ENCODE peak calls at places on chromosome 7, in four cellular contexts. One of them, this sample, is unnamed.

GRCh38 chr7:76356823-76357222 is 2.0 kb downstream of the YWHAG start:
- DNase-seq in IMR-90: peak; percentile 61
- DNase-seq in SK-N-SH: peak; percentile 57
- DNase-seq in suprapubic skin: no peak
- DNase-seq in this sample: peak; percentile 40

GRCh38 chr7:5630670-5631069 is 150.8 kb downstream of the RNF216 start:
- DNase-seq in IMR-90: no peak
- DNase-seq in suprapubic skin: no peak
- DNase-seq in SK-N-SH: no peak
- DNase-seq in this sample: no peak

GRCh38 chr7:139016931-139017511 is 18.8 kb downstream of the ZC3HAV1L start:
- DNase-seq in suprapubic skin: no peak
- DNase-seq in IMR-90: peak; percentile 75
- DNase-seq in SK-N-SH: peak; percentile 88
- DNase-seq in this sample: peak; percentile 77

GRCh38 chr7:117283371-117283770 is 39.5 kb downstream of the WNT2 start:
- DNase-seq in suprapubic skin: no peak
- DNase-seq in IMR-90: peak; percentile 93
- DNase-seq in SK-N-SH: no peak
- DNase-seq in this sample: no peak

GRCh38 chr7:5702876-5703571 is 78.4 kb downstream of the RNF216 start:
- DNase-seq in suprapubic skin: no peak
- DNase-seq in IMR-90: peak; percentile 60
- DNase-seq in SK-N-SH: no peak
- DNase-seq in this sample: no peak

GRCh38 chr7:85095357-85095756 is 91.5 kb downstream of the SEMA3D start:
- DNase-seq in suprapubic skin: no peak
- DNase-seq in SK-N-SH: no peak
- DNase-seq in IMR-90: no peak
- DNase-seq in this sample: peak; percentile 13

GRCh38 chr7:34320926-34321609 is 336.9 kb upstream of the NPSR1 start:
- DNase-seq in IMR-90: peak; percentile 58
- DNase-seq in SK-N-SH: peak; percentile 78
- DNase-seq in suprapubic skin: no peak
- DNase-seq in this sample: peak; percentile 51

GRCh38 chr7:65269150-65269856 is 104.4 kb upstream of the ZNF92 start:
- DNase-seq in IMR-90: peak; percentile 58
- DNase-seq in SK-N-SH: peak; percentile 98
- DNase-seq in suprapubic skin: no peak
- DNase-seq in this sample: peak; percentile 97

GRCh38 chr7:134541-134940 is 57.8 kb upstream of the FAM20C start:
- DNase-seq in SK-N-SH: no peak
- DNase-seq in suprapubic skin: no peak
- DNase-seq in IMR-90: no peak
- DNase-seq in this sample: no peak

GRCh38 chr7:131723926-131724325 is 167.5 kb upstream of the PODXL start:
- DNase-seq in IMR-90: peak; percentile 4
- DNase-seq in SK-N-SH: no peak
- DNase-seq in suprapubic skin: no peak
- DNase-seq in this sample: no peak

GRCh38 chr7:138243430-138243829 is 167.2 kb downstream of the AKR1D1 start:
- DNase-seq in suprapubic skin: no peak
- DNase-seq in IMR-90: no peak
- DNase-seq in SK-N-SH: no peak
- DNase-seq in this sample: peak; percentile 53

GRCh38 chr7:36563706-36564325 is 160.5 kb downstream of the AOAH start:
- DNase-seq in IMR-90: peak; percentile 36
- DNase-seq in SK-N-SH: no peak
- DNase-seq in suprapubic skin: no peak
- DNase-seq in this sample: no peak

GRCh38 chr7:143504937-143505297 is 27.2 kb downstream of the TAS2R41 start:
- DNase-seq in suprapubic skin: no peak
- DNase-seq in IMR-90: no peak
- DNase-seq in SK-N-SH: no peak
- DNase-seq in this sample: no peak

GRCh38 chr7:118492466-118492865 is 268.0 kb downstream of the ANKRD7 start:
- DNase-seq in SK-N-SH: no peak
- DNase-seq in IMR-90: no peak
- DNase-seq in suprapubic skin: no peak
- DNase-seq in this sample: no peak

GRCh38 chr7:138185132-138185908 is 109.1 kb downstream of the AKR1D1 start:
- DNase-seq in suprapubic skin: no peak
- DNase-seq in SK-N-SH: no peak
- DNase-seq in IMR-90: no peak
- DNase-seq in this sample: no peak

GRCh38 chr7:155464948-155465739 is 7.2 kb downstream of the EN2 start:
- DNase-seq in IMR-90: no peak
- DNase-seq in SK-N-SH: peak; percentile 50
- DNase-seq in suprapubic skin: no peak
- DNase-seq in this sample: no peak

GRCh38 chr7:110568932-110569331 is 522.0 kb upstream of the LRRN3 start:
- DNase-seq in IMR-90: peak; percentile 32
- DNase-seq in suprapubic skin: no peak
- DNase-seq in SK-N-SH: no peak
- DNase-seq in this sample: no peak

GRCh38 chr7:129401968-129402860 is 32.0 kb upstream of the STRIP2 start:
- DNase-seq in suprapubic skin: no peak
- DNase-seq in SK-N-SH: no peak
- DNase-seq in IMR-90: no peak
- DNase-seq in this sample: no peak

GRCh38 chr7:158382363-158382988 is 205.1 kb downstream of the PTPRN2 start:
- DNase-seq in IMR-90: no peak
- DNase-seq in SK-N-SH: no peak
- DNase-seq in suprapubic skin: no peak
- DNase-seq in this sample: no peak

GRCh38 chr7:18221377-18222290 is 194.0 kb upstream of the PRPS1L1 start:
- DNase-seq in suprapubic skin: no peak
- DNase-seq in SK-N-SH: no peak
- DNase-seq in IMR-90: peak; percentile 10
- DNase-seq in this sample: no peak

GRCh38 chr7:80581472-80581871 is 57.0 kb upstream of the CD36 start:
- DNase-seq in SK-N-SH: no peak
- DNase-seq in suprapubic skin: no peak
- DNase-seq in IMR-90: peak; percentile 42
- DNase-seq in this sample: no peak

GRCh38 chr7:130008941-130009847 is 42.0 kb downstream of the ZC3HC1 start:
- DNase-seq in SK-N-SH: no peak
- DNase-seq in IMR-90: peak; percentile 62
- DNase-seq in suprapubic skin: peak; percentile 74
- DNase-seq in this sample: no peak

GRCh38 chr7:133650067-133650466 is 397.2 kb downstream of the EXOC4 start:
- DNase-seq in SK-N-SH: no peak
- DNase-seq in IMR-90: peak; percentile 69
- DNase-seq in suprapubic skin: no peak
- DNase-seq in this sample: no peak

GRCh38 chr7:76280408-76280807 is 22.1 kb upstream of the HSPB1 start:
- DNase-seq in IMR-90: no peak
- DNase-seq in SK-N-SH: peak; percentile 91
- DNase-seq in suprapubic skin: no peak
- DNase-seq in this sample: no peak

GRCh38 chr7:147308539-147308938 is 1191.9 kb downstream of the CNTNAP2 start:
- DNase-seq in suprapubic skin: no peak
- DNase-seq in IMR-90: no peak
- DNase-seq in SK-N-SH: no peak
- DNase-seq in this sample: no peak

GRCh38 chr7:29315302-29316270 is 121.0 kb downstream of the CHN2 start:
- DNase-seq in SK-N-SH: no peak
- DNase-seq in suprapubic skin: no peak
- DNase-seq in IMR-90: no peak
- DNase-seq in this sample: no peak

GRCh38 chr7:29322023-29322712 is 127.6 kb downstream of the CHN2 start:
- DNase-seq in suprapubic skin: no peak
- DNase-seq in SK-N-SH: no peak
- DNase-seq in IMR-90: no peak
- DNase-seq in this sample: no peak

GRCh38 chr7:29319719-29320521 is 125.3 kb downstream of the CHN2 start:
- DNase-seq in suprapubic skin: no peak
- DNase-seq in SK-N-SH: peak; percentile 73
- DNase-seq in IMR-90: no peak
- DNase-seq in this sample: peak; percentile 15

GRCh38 chr7:29320577-29320976 is 126.0 kb downstream of the CHN2 start:
- DNase-seq in SK-N-SH: no peak
- DNase-seq in suprapubic skin: no peak
- DNase-seq in IMR-90: no peak
- DNase-seq in this sample: no peak

GRCh38 chr7:29318853-29319718 is 124.5 kb downstream of the CHN2 start:
- DNase-seq in IMR-90: no peak
- DNase-seq in SK-N-SH: peak; percentile 48
- DNase-seq in suprapubic skin: no peak
- DNase-seq in this sample: no peak
- H3K27me3 ChIP-seq in IMR-90: no peaks in the 10 kb centered on the region
- H3K27me3 ChIP-seq in SK-N-SH: no peaks in the 10 kb centered on the region
- H3K27me3 ChIP-seq in suprapubic skin: no peaks in the 10 kb centered on the region
- H3K27me3 ChIP-seq in this sample: no peaks in the 10 kb centered on the region

DNA sequence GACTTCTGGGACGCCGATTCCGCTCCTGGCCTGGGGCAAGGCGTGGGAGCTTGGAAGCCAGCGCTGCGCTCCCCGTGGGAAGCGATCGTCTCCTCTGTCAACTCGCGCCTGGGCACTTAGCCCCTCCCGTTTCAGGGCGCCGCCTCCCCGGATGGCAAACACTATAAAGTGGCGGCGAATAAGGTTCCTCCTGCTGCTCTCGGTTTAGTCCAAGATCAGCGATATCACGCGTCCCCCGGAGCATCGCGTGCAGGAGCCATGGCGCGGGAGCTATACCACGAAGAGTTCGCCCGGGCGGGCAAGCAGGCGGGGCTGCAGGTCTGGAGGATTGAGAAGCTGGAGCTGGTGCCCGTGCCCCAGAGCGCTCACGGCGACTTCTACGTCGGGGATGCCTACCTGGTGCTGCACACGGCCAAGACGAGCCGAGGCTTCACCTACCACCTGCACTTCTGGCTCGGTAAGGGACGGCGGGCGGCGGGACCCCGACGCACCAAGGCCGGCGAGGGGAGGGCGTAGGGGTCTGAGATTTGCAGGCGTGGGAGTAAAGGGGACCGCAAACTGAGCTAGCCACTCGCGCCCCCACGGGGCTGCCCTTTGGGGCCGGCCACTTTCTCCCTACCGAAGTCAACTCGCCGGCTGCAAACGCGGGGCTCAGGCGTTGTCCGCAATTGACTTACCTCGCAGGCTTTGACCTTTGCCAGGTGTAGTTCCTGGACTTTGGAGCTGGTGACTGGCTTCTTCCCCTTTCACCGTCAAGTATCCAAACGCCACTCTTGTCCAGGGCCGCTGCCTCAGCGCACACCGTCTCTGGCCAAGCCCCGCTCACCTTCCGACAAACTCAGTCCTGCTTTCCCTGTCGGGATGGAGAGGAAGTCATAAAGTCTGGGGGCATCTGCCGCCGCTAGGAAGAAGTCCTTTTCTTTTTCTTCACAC is at the start of gene SCIN:
- DNase-seq in suprapubic skin: no peak
- DNase-seq in IMR-90: no peak
- DNase-seq in SK-N-SH: peak; percentile 73
- DNase-seq in this sample: peak; percentile 36
- H3K27me3 ChIP-seq in suprapubic skin: peaks cover 20% of the 10 kb centered on the region
- H3K27me3 ChIP-seq in IMR-90: peaks cover 28% of the 10 kb centered on the region
- H3K27me3 ChIP-seq in SK-N-SH: peaks cover 35% of the 10 kb centered on the region
- H3K27me3 ChIP-seq in this sample: peaks cover 65% of the 10 kb centered on the region

DNA sequence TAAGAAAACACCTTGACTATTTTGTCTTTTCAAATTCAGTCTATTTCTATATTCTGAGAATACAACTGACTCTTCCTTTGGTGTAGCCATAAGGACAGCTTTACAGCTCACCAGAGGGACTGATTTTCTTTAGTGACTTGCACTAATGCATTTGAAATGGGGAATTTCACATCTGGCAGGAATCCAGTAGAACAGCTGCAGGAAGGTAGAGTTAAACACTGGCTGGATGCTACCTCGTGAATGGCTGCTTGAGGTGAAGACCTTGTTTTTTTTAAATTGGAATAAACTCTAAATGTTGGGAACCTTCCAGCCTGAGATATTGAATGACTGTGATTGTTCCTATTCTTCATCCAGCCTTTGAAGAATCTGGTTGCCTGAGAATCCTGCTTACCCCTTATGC is 139.5 kb upstream of the STK17A start:
- DNase-seq in suprapubic skin: no peak
- DNase-seq in SK-N-SH: no peak
- DNase-seq in IMR-90: peak; percentile 6
- DNase-seq in this sample: no peak
- H3K27me3 ChIP-seq in suprapubic skin: peaks cover 8% of the 10 kb centered on the region
- H3K27me3 ChIP-seq in SK-N-SH: peaks cover 10% of the 10 kb centered on the region
- H3K27me3 ChIP-seq in IMR-90: peaks cover 2% of the 10 kb centered on the region
- H3K27me3 ChIP-seq in this sample: peaks cover 5% of the 10 kb centered on the region

DNA sequence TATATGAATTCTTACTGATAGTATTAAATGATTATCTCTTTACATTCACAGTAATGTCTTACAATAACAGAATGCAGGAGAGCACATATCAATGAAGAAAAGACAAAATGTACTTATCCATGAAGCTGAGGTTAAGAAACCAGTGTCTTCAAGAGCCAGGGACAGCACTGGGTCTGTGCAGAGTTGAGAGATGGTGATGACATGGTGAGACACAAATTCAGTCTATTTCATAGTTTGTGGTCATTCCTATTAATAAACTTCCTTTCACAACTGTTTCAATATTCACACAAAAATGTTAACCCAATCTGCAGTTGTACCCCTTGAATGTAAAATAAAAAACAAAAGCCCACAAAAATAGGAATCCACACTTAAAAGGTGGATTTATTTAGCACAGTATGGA is 5.3 kb upstream of the MAGI2 start:
- DNase-seq in suprapubic skin: no peak
- DNase-seq in SK-N-SH: no peak
- DNase-seq in IMR-90: peak; percentile 34
- DNase-seq in this sample: no peak
- H3K27me3 ChIP-seq in suprapubic skin: peaks cover 6% of the 10 kb centered on the region
- H3K27me3 ChIP-seq in SK-N-SH: no peaks in the 10 kb centered on the region
- H3K27me3 ChIP-seq in IMR-90: no peaks in the 10 kb centered on the region
- H3K27me3 ChIP-seq in this sample: no peaks in the 10 kb centered on the region

GRCh38 chr7:114081606-114082425 is 163.0 kb upstream of the PPP1R3A start:
- DNase-seq in IMR-90: peak; percentile 70
- DNase-seq in suprapubic skin: no peak
- DNase-seq in SK-N-SH: peak; percentile 64
- DNase-seq in this sample: no peak
- H3K27me3 ChIP-seq in IMR-90: peaks cover 38% of the 10 kb centered on the region
- H3K27me3 ChIP-seq in suprapubic skin: peaks cover 47% of the 10 kb centered on the region
- H3K27me3 ChIP-seq in SK-N-SH: peaks cover 87% of the 10 kb centered on the region
- H3K27me3 ChIP-seq in this sample: peaks cover 55% of the 10 kb centered on the region

This sample was measured in BE2C.